ENCODE peak calls at places on chromosomes 2 and 18, in four cellular contexts. O is A549, C is H1, W is K562. B is an unnamed sample.

GRCh38 chr2:1802469-1803216 is 58.3 kb upstream of the PXDN start:
- DNase-seq in O (no peak), C (no peak), W (no peak), B (no peak)

GRCh38 chr2:28750316-28751101 is 1.1 kb upstream of the PPP1CB start:
- DNase-seq in O (no peak), C (no peak), W (peak), B (no peak)

GRCh38 chr2:12754643-12755042 is 37.9 kb downstream of the TRIB2 start:
- DNase-seq in O (no peak), C (peak), W (no peak), B (no peak)

GRCh38 chr2:218743072-218743471 is 32.4 kb downstream of the TTLL4 start:
- DNase-seq in O (no peak), C (no peak), W (no peak), B (no peak)

GRCh38 chr18:36511791-36512352 is 214.4 kb downstream of the FHOD3 start:
- DNase-seq in O (no peak), C (no peak), W (no peak), B (no peak)

GRCh38 chr2:118345465-118345864 is 257.2 kb downstream of the INSIG2 start:
- DNase-seq in O (no peak), C (no peak), W (no peak), B (no peak)

GRCh38 chr2:46977899-46978298 is 62.3 kb upstream of the MCFD2 start:
- DNase-seq in O (no peak), C (no peak), W (no peak), B (no peak)

GRCh38 chr2:232013701-232014353 is 52.3 kb downstream of the DIS3L2 start:
- DNase-seq in O (no peak), C (no peak), W (no peak), B (no peak)

GRCh38 chr18:74498712-74499629 is 2.8 kb downstream of the CNDP2 start:
- DNase-seq in O (no peak), C (no peak), W (no peak), B (no peak)

GRCh38 chr2:217711236-217711635 is 291.6 kb downstream of the TNS1 start:
- DNase-seq in O (no peak), C (no peak), W (no peak), B (no peak)

GRCh38 chr2:170716851-170717598 is 1.9 kb downstream of the SP5 start:
- DNase-seq in O (peak), C (peak), W (no peak), B (peak)

GRCh38 chr2:131029812-131030211 is 63.4 kb downstream of the FAM168B start:
- DNase-seq in O (no peak), C (no peak), W (no peak), B (no peak)

GRCh38 chr2:54456526-54457325 is 599 bp downstream of the SPTBN1 start:
- DNase-seq in O (peak), C (no peak), W (peak), B (peak)

GRCh38 chr2:58448065-58448507 is 207.0 kb upstream of the FANCL start:
- DNase-seq in O (peak), C (peak), W (peak), B (peak)

GRCh38 chr2:10192392-10192791 is 69.9 kb downstream of the RRM2 start:
- DNase-seq in O (no peak), C (no peak), W (no peak), B (no peak)

GRCh38 chr18:33577688-33578370 is at the start of gene ASXL3:
- DNase-seq in O (no peak), C (no peak), W (no peak), B (no peak)

GRCh38 chr2:192161670-192162290 is 33.0 kb downstream of the TMEFF2 start:
- DNase-seq in O (no peak), C (no peak), W (no peak), B (no peak)

GRCh38 chr2:177466337-177467195 is 74.0 kb downstream of the AGPS start:
- DNase-seq in O (no peak), C (no peak), W (no peak), B (no peak)

GRCh38 chr2:61277756-61278155 is 115.8 kb downstream of the C2orf74 start:
- DNase-seq in O (no peak), C (no peak), W (no peak), B (no peak)

GRCh38 chr2:135733045-135733444 is 8.6 kb upstream of the UBXN4 start:
- DNase-seq in O (no peak), C (no peak), W (no peak), B (no peak)

GRCh38 chr2:200447139-200447855 is 62.6 kb downstream of the KCTD18 start:
- DNase-seq in O (no peak), C (no peak), W (no peak), B (no peak)

GRCh38 chr2:215531284-215531683 is 95.4 kb upstream of the FN1 start:
- DNase-seq in O (no peak), C (no peak), W (no peak), B (no peak)

GRCh38 chr2:47072728-47073191 is 82.3 kb downstream of the STPG4 start:
- DNase-seq in O (no peak), C (no peak), W (no peak), B (no peak)

GRCh38 chr18:22185723-22186386 is 16.5 kb downstream of the GATA6 start:
- DNase-seq in O (no peak), C (no peak), W (no peak), B (no peak)
- TF ChIP-seq RNF2 in O (no peak), C (no peak), W (no peak), B (no peak)

GRCh38 chr2:100185516-100185915 is 43.1 kb upstream of the AFF3 start:
- DNase-seq in O (no peak), C (no peak), W (no peak), B (no peak)
- TF ChIP-seq RNF2 in O (no peak), C (no peak), W (no peak), B (no peak)

GRCh38 chr18:76489081-76489480 is 6.0 kb downstream of the ZNF516 start:
- DNase-seq in O (no peak), C (no peak), W (no peak), B (no peak)

GRCh38 chr18:76491801-76492668 is 3.0 kb downstream of the ZNF516 start:
- DNase-seq in O (peak), C (no peak), W (no peak), B (no peak)

GRCh38 chr18:76490040-76490439 is 5.0 kb downstream of the ZNF516 start:
- DNase-seq in O (no peak), C (no peak), W (no peak), B (no peak)

GRCh38 chr18:76491436-76491800 is 3.6 kb downstream of the ZNF516 start:
- DNase-seq in O (peak), C (no peak), W (peak), B (peak)

DNA sequence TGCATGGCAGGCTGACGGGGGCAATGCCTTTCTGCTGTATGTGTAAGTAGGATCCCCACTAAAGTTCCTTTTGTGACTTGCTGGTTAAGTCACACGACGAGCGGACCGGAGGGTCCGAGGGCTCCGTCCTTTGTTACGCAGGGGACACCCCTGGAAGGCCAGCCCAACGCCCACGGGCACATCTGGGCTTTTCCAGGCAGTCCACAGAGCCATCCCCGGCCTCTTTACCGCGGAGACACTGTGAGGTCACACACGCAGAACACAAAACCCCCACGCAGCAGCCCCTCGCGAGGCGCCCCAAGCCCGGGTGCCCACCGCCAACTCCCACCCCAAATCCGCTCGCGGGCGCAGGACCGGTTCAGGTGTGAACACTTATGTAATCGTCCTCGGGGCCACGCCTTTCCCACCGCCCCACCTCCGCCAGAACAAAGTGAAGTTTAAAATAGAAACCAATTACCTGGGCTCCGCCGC is 4.3 kb downstream of the ZNF516 start:
- DNase-seq in O (peak), C (no peak), W (no peak), B (no peak)
- TF ChIP-seq RNF2 in O (no peak), C (no peak), W (no peak), B (no peak)

GRCh38 chr2:85387754-85388153 is 22.4 kb downstream of the CAPG start:
- DNase-seq in O (no peak), C (no peak), W (no peak), B (no peak)

GRCh38 chr2:85389139-85389538 is 21.0 kb downstream of the CAPG start:
- DNase-seq in O (no peak), C (no peak), W (no peak), B (no peak)

GRCh38 chr2:85394256-85394655 is 15.9 kb downstream of the CAPG start:
- DNase-seq in O (no peak), C (no peak), W (no peak), B (no peak)

GRCh38 chr2:85393836-85394235 is 16.3 kb downstream of the CAPG start:
- DNase-seq in O (no peak), C (no peak), W (no peak), B (no peak)

DNA sequence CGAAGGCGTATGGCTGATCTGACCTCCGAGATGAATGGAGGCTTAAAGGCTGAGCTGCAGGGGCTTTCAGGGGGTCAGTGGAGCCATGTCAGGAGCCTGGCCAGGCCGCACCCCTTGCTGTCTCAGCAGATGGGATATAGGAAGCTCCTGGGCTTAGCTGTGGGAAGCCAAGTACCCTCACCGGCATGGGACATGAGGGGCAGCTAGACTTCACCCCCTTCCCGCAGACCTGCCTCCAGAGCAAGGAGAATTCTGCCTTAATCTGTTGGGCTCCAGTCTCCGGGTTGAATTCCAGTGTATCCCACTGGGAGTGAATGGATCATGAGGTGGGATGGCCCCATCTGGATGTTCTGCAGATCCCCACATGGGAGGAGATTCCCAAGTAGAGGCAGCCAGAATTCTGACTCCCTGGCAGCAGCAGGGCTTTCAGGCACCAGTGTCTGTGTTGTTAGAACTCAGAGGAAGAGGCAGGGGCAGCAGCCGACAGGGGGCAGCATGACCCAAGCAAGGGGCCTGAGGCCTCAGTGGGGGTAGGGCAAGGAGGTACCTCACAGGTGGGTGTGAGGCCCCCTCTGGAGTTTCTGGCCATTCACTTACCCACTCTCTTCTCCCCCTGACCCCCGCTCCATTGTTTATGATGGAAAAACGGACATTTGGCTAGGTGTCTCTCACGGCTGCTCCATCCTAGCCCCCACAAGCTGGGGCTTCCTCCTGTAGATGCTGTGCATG is 19.1 kb downstream of the CAPG start:
- DNase-seq in O (peak), C (peak), W (peak), B (peak)
- TF ChIP-seq RNF2 in O (no peak), C (no peak), W (no peak), B (no peak)

GRCh38 chr2:240387669-240388358 is 47.6 kb upstream of the GPC1 start:
- DNase-seq in O (peak), C (no peak), W (peak), B (peak)
- TF ChIP-seq RNF2 in O (no peak), C (no peak), W (no peak), B (no peak)

DNA sequence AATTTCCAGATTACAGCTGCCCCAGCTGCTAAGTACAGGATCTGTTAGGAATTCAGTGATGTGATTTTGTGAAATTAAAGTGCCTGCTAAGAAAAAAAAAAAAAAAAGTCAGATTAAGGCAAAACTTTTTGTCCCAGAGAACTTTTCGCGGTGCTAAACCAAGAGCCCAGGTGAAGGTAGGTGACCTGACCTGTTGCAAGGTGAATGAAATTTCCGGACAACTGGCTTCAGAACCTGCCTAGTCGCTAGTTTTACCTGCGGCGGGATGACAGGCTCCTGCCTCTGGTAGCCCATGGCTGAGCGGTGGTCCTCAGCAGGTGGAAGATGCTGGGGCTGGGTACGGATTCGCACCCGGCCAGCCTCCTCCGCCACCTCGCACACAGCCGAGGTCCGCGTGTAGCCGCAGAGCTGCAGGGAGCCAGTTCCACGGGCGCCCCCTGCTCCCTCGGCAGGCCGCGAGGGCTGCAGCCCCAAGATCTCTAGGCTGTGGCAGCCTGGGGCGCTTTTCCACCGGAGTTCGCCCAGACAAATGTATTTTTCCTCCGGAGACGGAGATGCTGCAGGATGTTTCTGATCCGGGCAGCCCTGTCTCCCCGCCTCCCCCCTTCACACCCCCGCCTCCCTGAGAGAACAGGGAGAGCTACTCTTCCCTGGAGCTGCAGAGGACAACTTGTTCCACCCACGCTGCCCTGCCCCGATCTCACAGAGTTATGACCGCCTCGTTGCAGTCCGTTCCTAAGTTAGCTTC is at the start of gene SLC38A11:
- DNase-seq in O (no peak), C (no peak), W (no peak), B (no peak)
- TF ChIP-seq RNF2 in O (no peak), C (no peak), W (no peak), B (no peak)

GRCh38 chr18:11859903-11860407 is 8.7 kb downstream of the CHMP1B start:
- DNase-seq in O (peak), C (no peak), W (no peak), B (peak)

GRCh38 chr18:11860594-11861450 is 9.6 kb downstream of the CHMP1B start:
- DNase-seq in O (no peak), C (no peak), W (no peak), B (peak)

GRCh38 chr18:11861583-11862288 is 10.5 kb downstream of the CHMP1B start:
- DNase-seq in O (no peak), C (no peak), W (no peak), B (peak)

GRCh38 chr18:11859282-11859797 is 8.1 kb downstream of the CHMP1B start:
- DNase-seq in O (no peak), C (no peak), W (no peak), B (no peak)

DNA sequence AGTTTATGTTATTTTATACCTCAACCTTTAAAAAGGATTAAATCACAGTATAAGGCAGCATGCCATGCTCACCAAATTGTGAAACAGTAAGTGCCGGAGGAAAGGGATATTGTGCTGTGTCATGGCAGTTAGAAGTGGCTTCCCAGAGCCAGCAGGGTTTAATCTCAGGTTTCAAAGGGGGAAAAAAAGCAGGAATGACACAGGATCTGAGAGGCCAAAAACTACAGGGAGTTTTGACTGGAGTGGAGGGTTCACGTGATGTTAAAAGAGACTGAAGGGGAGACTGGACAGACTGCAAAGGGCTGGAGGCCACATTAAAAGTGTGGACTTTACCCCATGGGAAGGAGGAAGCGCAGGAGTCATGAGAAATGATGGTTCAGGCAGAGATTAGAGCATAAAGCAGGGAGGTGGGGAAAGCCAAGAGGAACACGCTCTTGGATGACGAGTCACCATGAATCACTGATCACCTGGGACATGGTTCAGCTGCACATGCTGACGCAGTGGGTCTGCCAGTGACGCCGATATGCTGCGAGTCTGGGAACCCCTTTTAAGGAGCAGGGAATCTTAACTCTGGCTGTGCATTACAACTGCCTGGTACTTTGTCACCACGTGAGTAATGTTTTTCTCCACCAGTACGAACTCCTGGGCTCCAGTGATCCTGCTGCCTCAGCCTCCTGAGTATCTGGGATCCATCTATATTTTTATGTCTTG is 6.1 kb downstream of the CHMP1B start:
- DNase-seq in O (peak), C (no peak), W (peak), B (peak)
- TF ChIP-seq RNF2 in O (no peak), C (no peak), W (no peak), B (peak)

GRCh38 chr2:174013310-174013751 is 48.2 kb upstream of the SP3 start:
- DNase-seq in O (no peak), C (no peak), W (no peak), B (no peak)
- TF ChIP-seq RNF2 in O (no peak), C (no peak), W (no peak), B (no peak)

GRCh38 chr2:127065299-127065931 is 41.5 kb downstream of the BIN1 start:
- DNase-seq in O (no peak), C (no peak), W (no peak), B (no peak)

GRCh38 chr2:127064642-127065250 is 42.2 kb downstream of the BIN1 start:
- DNase-seq in O (peak), C (peak), W (peak), B (peak)

GRCh38 chr2:127061377-127062273 is 45.3 kb downstream of the BIN1 start:
- DNase-seq in O (no peak), C (no peak), W (no peak), B (no peak)

GRCh38 chr2:127065932-127066318 is 41.0 kb downstream of the BIN1 start:
- DNase-seq in O (no peak), C (no peak), W (no peak), B (no peak)

DNA sequence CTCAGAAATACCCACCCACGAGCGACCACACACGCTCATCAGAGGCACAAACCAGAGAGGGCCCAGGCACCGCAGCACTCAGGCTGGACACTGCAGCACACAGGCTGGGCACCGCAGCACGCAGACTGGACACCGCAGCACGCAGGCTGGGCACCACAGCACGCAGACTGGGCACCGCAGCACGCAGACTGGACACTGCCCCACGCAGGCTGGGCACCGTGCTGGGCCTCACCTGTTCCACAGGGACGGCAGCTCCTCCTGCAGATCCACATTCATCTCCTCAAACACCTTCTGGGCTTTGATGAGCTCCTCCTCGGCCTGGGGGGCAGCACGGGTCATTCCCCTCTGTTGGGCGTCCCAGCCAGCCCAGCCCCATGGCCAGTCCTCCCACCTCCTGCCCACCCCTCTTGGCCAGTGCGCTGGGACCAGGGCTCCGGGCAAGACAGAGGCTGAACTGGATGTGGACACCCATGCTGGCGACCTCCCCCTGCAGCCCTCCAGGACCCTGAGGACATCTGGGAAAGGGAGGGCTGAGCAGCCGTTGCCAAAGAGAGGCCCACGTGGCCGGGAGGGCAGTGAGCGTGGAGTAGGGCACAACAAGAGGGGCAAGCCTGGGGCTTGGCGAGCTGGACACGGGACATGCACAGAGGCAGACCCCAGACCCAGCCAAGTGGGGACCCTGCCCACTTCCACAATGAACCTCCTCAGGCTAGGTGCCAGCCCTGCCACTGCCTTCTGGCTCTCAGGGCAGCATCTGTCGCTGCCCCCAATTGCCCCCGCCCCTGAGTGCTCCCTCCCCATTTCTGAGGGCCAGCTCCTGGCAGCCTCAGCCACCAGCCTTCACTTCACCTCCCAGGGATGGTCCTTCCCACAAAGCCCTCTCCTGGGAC is 43.0 kb downstream of the BIN1 start:
- DNase-seq in O (no peak), C (no peak), W (no peak), B (no peak)
- TF ChIP-seq RNF2 in O (no peak), C (no peak), W (no peak), B (no peak)

DNA sequence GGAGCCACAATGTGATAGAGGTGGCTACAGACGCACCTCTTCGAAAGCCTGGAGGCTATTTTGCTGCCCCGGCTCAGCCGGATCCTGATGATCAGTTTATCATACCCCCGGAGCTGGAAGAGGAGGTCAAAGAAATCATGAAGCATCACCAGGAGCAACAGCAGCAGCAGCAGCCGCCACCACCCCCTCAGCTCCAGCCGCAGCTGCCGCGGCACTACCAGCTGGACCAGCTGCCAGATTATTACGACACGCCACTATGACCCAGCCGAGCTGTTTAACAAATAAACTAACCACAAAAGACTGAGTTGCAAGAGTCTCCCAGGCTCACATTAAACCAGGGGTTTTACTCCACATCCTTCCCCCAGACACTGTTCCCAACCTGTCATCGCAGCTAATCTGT is 263.8 kb downstream of the PHLPP1 start:
- DNase-seq in O (no peak), C (no peak), W (no peak), B (no peak)
- TF ChIP-seq RNF2 in O (no peak), C (no peak), W (no peak), B (no peak)

B was measured in HepG2.